ENCODE peak calls at places on chromosomes 11 and 22, in six cellular contexts. K is HepG2, J is GM12878, B is A549, D is IMR-90, Y is H1. V is an unnamed sample.

GRCh38 chr22:23520875-23521441 is 59.1 kb downstream of the IGLL1 start:
- DNase-seq in D (peak), Y (no peak), J (no peak), K (peak), B (peak), V (peak)

GRCh38 chr11:63985812-63986155 is 454 bp upstream of the OTUB1 start:
- DNase-seq in B (no peak), K (no peak), D (no peak), J (peak), Y (no peak), V (peak)

GRCh38 chr22:18078329-18079041 is 695 bp downstream of the PEX26 start:
- DNase-seq in J (no peak), D (peak), B (peak), K (peak), Y (no peak), V (peak)

GRCh38 chr11:11880179-11880578 is 38.4 kb downstream of the USP47 start:
- DNase-seq in K (no peak), J (no peak), D (no peak), Y (no peak), B (no peak), V (no peak)

GRCh38 chr22:23287136-23288095 is 107.1 kb downstream of the BCR start:
- DNase-seq in Y (no peak), K (no peak), J (no peak), B (no peak), D (no peak), V (no peak)

GRCh38 chr11:35662061-35662648 is 420 bp upstream of the TRIM44 start:
- DNase-seq in Y (no peak), J (peak), D (no peak), B (no peak), K (peak), V (peak)

GRCh38 chr22:26033586-26033985 is 135.7 kb upstream of the SEZ6L start:
- DNase-seq in J (no peak), K (no peak), D (no peak), Y (no peak), B (no peak), V (no peak)

GRCh38 chr11:112658521-112658920 is 302.7 kb upstream of the NCAM1 start:
- DNase-seq in D (no peak), J (no peak), K (no peak), B (no peak), Y (no peak), V (no peak)

GRCh38 chr11:134815404-134815803 is 403.4 kb upstream of the B3GAT1 start:
- DNase-seq in D (no peak), K (no peak), B (no peak), Y (no peak), J (no peak), V (no peak)

GRCh38 chr22:44542561-44543222 is 44.7 kb upstream of the RTL6 start:
- DNase-seq in Y (no peak), D (no peak), B (no peak), J (no peak), K (no peak), V (no peak)

GRCh38 chr11:17641792-17642350 is 77.5 kb upstream of the MYOD1 start:
- DNase-seq in J (no peak), D (no peak), K (no peak), B (no peak), Y (no peak), V (peak)

GRCh38 chr22:32776800-32777199 is 24.7 kb upstream of the TIMP3 start:
- DNase-seq in K (no peak), Y (no peak), J (no peak), D (no peak), B (no peak), V (no peak)

GRCh38 chr11:45270946-45271345 is 15.2 kb downstream of the SYT13 start:
- DNase-seq in J (no peak), Y (no peak), K (peak), D (no peak), B (no peak), V (no peak)

GRCh38 chr11:68825603-68826002 is 16.1 kb downstream of the CPT1A start:
- DNase-seq in J (no peak), B (peak), K (peak), D (no peak), Y (no peak), V (no peak)

GRCh38 chr11:45872513-45873356 is 12.7 kb upstream of the MAPK8IP1 start:
- DNase-seq in J (no peak), K (peak), Y (peak), B (peak), D (peak), V (peak)

GRCh38 chr11:44072757-44073658 is 6.9 kb downstream of the ACCS start:
- DNase-seq in D (no peak), B (no peak), Y (no peak), K (no peak), J (no peak), V (no peak)

DNA sequence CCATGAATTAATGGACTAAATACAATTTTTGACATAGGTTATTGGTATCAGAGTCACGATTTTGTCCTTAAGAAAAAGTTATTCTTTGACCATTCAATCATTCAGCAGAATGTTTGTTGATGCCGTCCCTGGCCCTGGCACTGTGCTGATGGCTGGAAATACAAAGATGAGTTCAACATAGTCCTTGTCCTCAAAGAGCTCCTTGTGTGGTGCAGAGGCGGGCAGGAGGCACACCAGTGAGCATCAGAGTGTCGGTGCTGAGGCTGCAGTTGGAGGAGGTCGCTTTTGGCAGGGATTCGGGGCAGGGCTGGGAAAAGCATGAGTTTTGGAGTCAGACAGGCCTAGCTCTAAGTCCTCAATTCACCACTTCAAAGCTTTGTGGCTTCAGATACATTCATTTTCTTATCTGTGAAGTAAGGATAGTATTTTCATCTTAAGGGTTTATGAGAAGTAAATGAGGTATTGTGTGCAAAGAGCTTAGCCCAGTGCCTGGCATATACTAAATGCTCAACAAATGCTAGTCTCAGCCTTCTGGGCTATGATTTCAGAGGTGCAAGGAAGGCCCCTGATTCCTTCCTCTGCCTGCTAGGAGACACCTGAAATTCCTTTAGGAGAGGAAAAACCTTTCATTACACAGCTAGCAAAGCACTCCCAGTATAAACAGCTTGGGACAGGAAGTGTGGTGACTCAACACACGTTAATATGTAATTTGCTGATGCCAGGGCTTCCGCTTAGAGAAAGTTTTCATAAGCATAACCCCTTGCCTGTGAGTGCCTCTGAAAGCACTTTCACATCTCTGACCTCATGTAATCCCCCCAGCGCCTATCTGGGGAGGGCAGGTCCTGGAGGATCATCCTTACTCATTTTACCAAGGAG is 113.8 kb downstream of the NECTIN1 start:
- DNase-seq in B (peak), Y (no peak), K (peak), J (peak), D (peak), V (no peak)
- TF ChIP-seq RFX5 in B (no peak), Y (no peak), K (no peak), J (no peak), D (no peak), V (no peak)

DNA sequence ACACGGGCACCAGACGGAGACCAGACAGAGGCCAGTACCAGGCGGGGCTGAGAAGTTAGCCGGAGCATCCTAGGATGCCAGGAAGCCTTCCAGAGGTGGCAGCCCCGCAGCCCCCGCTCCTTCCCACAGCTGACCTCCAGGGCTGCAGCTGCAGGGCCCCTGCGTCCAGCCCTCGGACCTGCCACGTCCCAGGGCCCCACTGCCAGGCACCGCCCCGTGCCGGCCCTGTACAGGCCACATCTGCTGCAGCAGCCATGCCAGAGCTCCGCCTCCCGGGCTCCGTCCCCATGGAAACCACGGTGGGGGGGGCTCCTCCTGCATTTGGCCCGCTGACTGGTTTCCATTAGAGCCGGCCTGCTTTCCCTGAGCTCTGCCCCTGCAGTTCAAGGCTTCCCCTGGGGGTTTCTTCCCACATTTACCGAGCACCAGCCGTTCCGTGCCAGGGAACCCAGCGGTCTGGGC is 62.5 kb upstream of the PPARA start:
- DNase-seq in K (no peak), B (peak), D (peak), J (no peak), Y (no peak), V (peak)
- TF ChIP-seq RFX5 in K (no peak), B (no peak), D (no peak), J (no peak), Y (no peak), V (no peak)

DNA sequence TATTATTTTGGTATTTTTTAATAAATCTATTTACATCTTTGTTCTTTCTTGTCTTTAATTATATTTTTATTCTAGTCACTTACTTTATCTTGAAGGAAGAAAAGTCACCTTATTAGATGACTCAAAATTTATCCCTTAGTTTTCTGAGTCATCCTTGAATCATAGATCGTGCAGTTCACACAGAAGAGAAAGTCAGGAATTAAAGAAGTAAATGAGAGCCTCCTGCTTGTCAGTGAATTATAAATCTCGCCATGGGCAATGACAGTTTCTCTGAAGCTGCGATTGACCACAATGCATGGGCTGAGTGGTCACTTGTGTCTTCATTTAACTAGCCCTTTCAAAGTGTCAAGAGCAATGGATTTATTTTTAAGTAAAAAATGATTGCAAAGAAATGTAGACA is 91.2 kb downstream of the LUZP2 start:
- DNase-seq in D (peak), B (no peak), Y (no peak), K (no peak), J (no peak), V (no peak)
- TF ChIP-seq RFX5 in D (no peak), B (no peak), Y (no peak), K (no peak), J (no peak), V (no peak)

GRCh38 chr11:65793144-65793581 is 6.3 kb downstream of the OVOL1 start:
- DNase-seq in Y (no peak), B (no peak), J (no peak), K (no peak), D (no peak), V (peak)
- TF ChIP-seq RFX5 in Y (no peak), B (no peak), J (no peak), K (no peak), D (no peak), V (no peak)

GRCh38 chr22:48950151-48950915 is 877.3 kb downstream of the BRD1 start:
- DNase-seq in B (no peak), Y (no peak), J (no peak), D (no peak), K (no peak), V (no peak)

GRCh38 chr22:48953103-48953720 is 874.5 kb downstream of the BRD1 start:
- DNase-seq in Y (no peak), J (no peak), B (no peak), D (no peak), K (no peak), V (no peak)

GRCh38 chr22:48951836-48952235 is 875.8 kb downstream of the BRD1 start:
- DNase-seq in K (no peak), J (no peak), D (no peak), B (no peak), Y (no peak), V (no peak)

GRCh38 chr22:48953830-48954229 is 873.8 kb downstream of the BRD1 start:
- DNase-seq in B (no peak), J (no peak), D (no peak), Y (no peak), K (no peak), V (no peak)

GRCh38 chr22:48952256-48953102 is 875.2 kb downstream of the BRD1 start:
- DNase-seq in Y (no peak), J (no peak), K (no peak), B (no peak), D (no peak), V (no peak)
- TF ChIP-seq RFX5 in Y (no peak), J (no peak), K (no peak), B (no peak), D (no peak), V (no peak)

DNA sequence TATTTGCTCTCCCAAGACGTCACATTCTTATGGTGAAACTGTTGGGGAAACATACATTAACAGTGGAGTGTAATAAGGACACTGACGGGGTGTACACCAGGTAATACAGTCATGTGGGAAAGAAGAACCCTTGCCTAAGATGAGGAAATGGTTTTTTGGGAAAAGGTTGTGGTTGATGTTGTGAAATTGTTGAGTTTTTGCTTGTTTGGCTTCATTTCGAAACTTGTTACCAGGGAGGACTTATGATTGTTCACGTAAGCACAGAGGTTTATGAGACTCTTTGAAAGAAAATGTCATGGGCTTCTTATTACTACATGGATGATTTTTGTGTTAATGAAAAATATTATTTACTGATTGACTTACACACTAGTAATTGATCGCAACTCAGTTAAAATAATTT is 16.8 kb downstream of the ANO3 start:
- DNase-seq in B (no peak), J (no peak), Y (no peak), K (no peak), D (no peak), V (no peak)
- TF ChIP-seq RFX5 in B (no peak), J (no peak), Y (no peak), K (no peak), D (no peak), V (no peak)

GRCh38 chr11:57202282-57202681 is 20.5 kb downstream of the LRRC55 start:
- DNase-seq in K (no peak), D (no peak), Y (no peak), B (no peak), J (no peak), V (no peak)

GRCh38 chr11:57207160-57207559 is 25.4 kb downstream of the LRRC55 start:
- DNase-seq in K (no peak), D (no peak), Y (no peak), J (no peak), B (no peak), V (no peak)

GRCh38 chr11:57203359-57203758 is 21.6 kb downstream of the LRRC55 start:
- DNase-seq in B (no peak), K (no peak), J (no peak), D (peak), Y (no peak), V (peak)

GRCh38 chr11:57203882-57204281 is 22.1 kb downstream of the LRRC55 start:
- DNase-seq in J (no peak), B (no peak), K (no peak), Y (no peak), D (no peak), V (no peak)

DNA sequence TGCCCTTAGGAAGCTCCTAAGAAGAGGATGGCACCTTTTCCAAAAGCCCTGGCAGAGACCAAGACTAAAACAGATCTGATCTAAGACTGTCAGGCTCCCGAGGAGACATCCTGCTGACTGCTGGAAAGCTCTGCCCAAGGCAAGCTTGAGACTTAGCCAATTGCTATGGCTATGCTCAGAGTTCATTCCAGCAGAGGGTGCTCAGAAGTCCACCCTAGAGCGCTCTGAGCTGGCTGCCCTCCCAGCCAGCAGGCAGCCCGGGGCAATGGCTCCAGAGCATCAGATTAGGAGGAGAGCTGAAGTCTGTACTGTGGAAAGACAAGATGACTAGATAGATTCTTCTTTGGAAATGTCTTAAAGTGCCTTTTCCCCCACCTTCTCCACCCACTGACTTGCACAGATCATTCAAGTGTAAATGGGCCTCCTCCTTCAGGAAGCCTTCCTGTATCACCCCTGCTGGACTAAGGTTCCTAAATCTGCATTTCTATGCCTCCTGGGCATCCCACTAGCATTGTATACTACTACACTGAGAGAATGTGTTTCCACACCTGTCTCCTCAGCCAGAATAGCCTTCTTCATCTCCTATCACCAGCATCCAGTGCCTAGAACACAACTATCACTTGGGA is 23.4 kb downstream of the LRRC55 start:
- DNase-seq in B (peak), J (no peak), D (peak), K (no peak), Y (no peak), V (no peak)
- TF ChIP-seq RFX5 in B (no peak), J (no peak), D (no peak), K (no peak), Y (no peak), V (no peak)

GRCh38 chr11:1625541-1625940 is 3.6 kb upstream of the KRTAP5-4 start:
- DNase-seq in B (no peak), K (no peak), Y (no peak), D (no peak), J (no peak), V (no peak)

GRCh38 chr11:1632053-1632714 is 2.6 kb downstream of the KRTAP5-5 start:
- DNase-seq in B (no peak), J (no peak), D (no peak), K (no peak), Y (no peak), V (no peak)

GRCh38 chr11:1631066-1631568 is 1.5 kb downstream of the KRTAP5-5 start:
- DNase-seq in K (no peak), Y (no peak), B (no peak), D (no peak), J (no peak), V (no peak)

GRCh38 chr11:1629326-1630185 is at the start of gene KRTAP5-5:
- DNase-seq in D (no peak), K (no peak), J (no peak), Y (no peak), B (no peak), V (no peak)

GRCh38 chr11:1628506-1629325 is 859 bp upstream of the KRTAP5-5 start:
- DNase-seq in D (peak), Y (peak), K (peak), J (no peak), B (peak), V (peak)
- TF ChIP-seq RFX5 in D (no peak), Y (no peak), K (no peak), J (no peak), B (no peak), V (no peak)

DNA sequence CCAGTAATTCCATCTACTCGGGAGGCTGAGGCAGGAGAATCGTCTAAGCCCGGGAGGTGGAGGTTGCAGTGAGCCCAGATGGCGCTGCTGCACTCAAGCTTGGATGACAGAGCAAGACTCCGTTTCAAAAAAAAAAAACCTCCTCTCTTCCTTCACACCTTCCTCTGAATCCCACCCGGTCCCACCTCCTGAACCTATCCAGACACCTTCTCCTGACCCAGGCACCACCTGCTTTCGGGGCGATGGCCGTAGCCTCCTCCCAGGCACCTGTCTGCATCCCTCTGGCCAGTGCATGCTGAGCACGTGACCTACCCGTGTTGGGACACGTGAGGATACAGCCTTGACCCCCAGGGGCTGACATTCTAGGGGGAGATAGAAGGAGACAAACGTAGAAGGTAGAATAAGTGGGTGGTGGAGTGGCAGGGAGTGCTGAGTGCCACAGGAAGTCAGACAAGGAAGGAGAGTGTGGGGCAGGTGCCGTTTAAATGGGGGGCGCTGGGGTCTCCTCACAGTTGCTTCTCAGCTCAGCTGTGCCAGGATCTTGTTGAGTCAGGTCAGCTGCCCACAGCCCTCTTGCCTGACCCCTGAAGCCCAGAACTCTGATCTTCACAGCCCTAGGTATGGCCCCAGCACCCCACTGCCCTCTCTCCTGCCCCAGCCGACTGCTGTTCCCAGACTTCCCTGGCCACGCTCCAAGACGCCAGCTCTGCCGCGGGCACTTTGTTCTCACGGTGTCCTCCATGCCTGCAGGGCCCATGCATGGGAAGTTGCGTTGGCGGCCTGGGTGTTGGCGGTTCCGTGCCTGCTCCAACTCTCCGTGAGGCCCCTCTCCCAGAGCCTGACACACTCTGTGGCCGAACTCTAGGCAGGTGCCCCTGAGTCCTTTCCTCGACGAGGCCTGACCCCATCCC is 1.2 kb upstream of the MIOX start:
- DNase-seq in B (no peak), Y (no peak), J (no peak), D (no peak), K (peak), V (no peak)
- TF ChIP-seq RFX5 in B (no peak), Y (no peak), J (no peak), D (no peak), K (no peak), V (no peak)

V was measured in SK-N-SH.